ENCODE peak calls at places on chromosomes 2 and 18, in five cellular contexts. U is uterus, W is pancreas, C is left ventricle myocardium inferior, F is PC-9. Y is an unnamed sample.
A peak's percentile ranks its signal among the peaks of the same experiment; 100 is the strongest.

GRCh38 chr18:2036136-2036535 is 535.2 kb downstream of the METTL4 start:
- DNase-seq in U (no peak), W (no peak), C (no peak), F (no peak), Y (no peak)

GRCh38 chr2:203718087-203718486 is 11.6 kb downstream of the CD28 start:
- DNase-seq in U (peak; percentile 24), W (no peak), C (no peak), F (no peak), Y (peak; percentile 28)

GRCh38 chr2:206515580-206515979 is 72.2 kb downstream of the ADAM23 start:
- DNase-seq in U (no peak), W (no peak), C (no peak), F (no peak), Y (peak; percentile 27)

GRCh38 chr2:100703744-100704143 is 116.2 kb upstream of the NPAS2 start:
- DNase-seq in U (peak; percentile 26), W (no peak), C (no peak), F (no peak), Y (no peak)

GRCh38 chr18:70132999-70133398 is 72.5 kb downstream of the RTTN start:
- DNase-seq in U (no peak), W (no peak), C (no peak), F (no peak), Y (peak; percentile 67)

GRCh38 chr2:27262379-27263286 is at the start of gene SLC30A3:
- DNase-seq in U (peak; percentile 54), W (peak; percentile 78), C (peak; percentile 67), F (no peak), Y (peak; percentile 38)

GRCh38 chr2:230793573-230794359 is 71.0 kb upstream of the ITM2C start:
- DNase-seq in U (peak; percentile 77), W (no peak), C (peak; percentile 54), F (peak; percentile 93), Y (peak; percentile 98)

GRCh38 chr2:88671786-88672427 is 19.6 kb upstream of the RPIA start:
- DNase-seq in U (no peak), W (no peak), C (no peak), F (peak; percentile 59), Y (peak; percentile 69)

GRCh38 chr2:126644630-126645191 is 11.2 kb upstream of the GYPC start:
- DNase-seq in U (no peak), W (no peak), C (no peak), F (no peak), Y (no peak)

GRCh38 chr2:197113221-197113831 is 186.8 kb upstream of the PGAP1 start:
- DNase-seq in U (no peak), W (no peak), C (no peak), F (no peak), Y (peak; percentile 54)

DNA sequence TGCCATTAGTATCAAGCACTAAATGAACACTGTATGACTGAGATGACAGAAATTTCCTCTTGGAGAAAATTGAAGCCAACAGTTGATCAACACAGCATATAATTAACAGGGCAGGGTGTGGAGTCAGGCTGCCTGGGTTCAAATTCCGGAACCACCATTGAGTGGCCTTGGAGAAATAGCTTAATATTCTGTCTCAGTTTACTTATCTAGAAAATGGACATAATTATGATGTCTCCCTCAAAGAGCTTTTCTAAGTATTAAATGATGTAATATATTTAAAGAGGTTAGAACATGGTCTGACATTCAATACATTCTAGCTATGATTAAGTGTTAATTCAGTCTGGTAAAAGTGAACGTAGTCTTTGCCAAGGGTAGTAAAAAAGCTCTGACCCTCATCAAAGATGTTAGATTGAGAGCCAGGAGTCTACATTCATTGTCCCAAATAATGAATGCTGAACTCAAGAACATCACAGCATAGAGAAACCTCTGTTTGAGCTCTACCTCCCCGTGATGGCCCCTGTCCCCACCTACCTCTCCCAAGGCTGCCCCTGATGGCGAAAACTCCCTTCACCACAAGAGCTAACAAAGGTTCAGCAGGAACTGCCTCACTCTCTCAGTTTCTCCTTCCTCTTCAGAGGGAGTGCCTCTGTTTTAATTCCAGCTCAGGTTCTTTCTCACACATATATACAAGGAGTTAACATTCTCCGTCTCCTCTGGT is 2.7 kb upstream of the VWA3B start:
- DNase-seq in U (no peak), W (no peak), C (no peak), F (no peak), Y (no peak)
- H3K27ac ChIP-seq in U (no peak overlapping the region), W (no peak overlapping the region), C (no peak overlapping the region), F (no peak overlapping the region), Y (no peak overlapping the region)

DNA sequence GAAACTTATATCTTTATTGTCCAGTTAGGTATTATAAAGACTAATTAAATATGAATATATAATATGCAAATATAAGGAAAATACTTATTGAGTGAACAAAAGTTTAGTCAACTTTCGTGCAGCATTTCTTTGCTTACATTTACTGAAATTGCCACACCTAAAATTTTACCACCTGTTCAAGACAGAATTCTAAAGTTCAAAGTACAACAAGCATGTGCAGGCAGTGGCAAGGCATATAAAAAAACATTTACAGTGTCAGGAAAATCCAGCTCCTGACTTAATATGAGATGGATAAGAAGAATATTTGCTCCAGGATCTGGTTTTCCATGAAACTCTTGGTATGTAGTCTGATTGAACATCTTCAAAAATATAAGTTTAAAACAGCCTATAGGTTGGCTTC is 4.8 kb downstream of the ITPRID2 start:
- DNase-seq in U (no peak), W (no peak), C (no peak), F (no peak), Y (no peak)
- H3K4me3 ChIP-seq in U (no peak overlapping the region), W (peak overlapping the region; percentile 80), C (peak overlapping the region; percentile 92), F (no peak overlapping the region), Y (no peak overlapping the region)

GRCh38 chr2:5365871-5366461 is 326.2 kb upstream of the SOX11 start:
- DNase-seq in U (no peak), W (peak; percentile 91), C (peak; percentile 42), F (peak; percentile 38), Y (peak; percentile 86)
- H3K27ac ChIP-seq in U (no peak overlapping the region), W (no peak overlapping the region), C (no peak overlapping the region), F (no peak overlapping the region), Y (no peak overlapping the region)

DNA sequence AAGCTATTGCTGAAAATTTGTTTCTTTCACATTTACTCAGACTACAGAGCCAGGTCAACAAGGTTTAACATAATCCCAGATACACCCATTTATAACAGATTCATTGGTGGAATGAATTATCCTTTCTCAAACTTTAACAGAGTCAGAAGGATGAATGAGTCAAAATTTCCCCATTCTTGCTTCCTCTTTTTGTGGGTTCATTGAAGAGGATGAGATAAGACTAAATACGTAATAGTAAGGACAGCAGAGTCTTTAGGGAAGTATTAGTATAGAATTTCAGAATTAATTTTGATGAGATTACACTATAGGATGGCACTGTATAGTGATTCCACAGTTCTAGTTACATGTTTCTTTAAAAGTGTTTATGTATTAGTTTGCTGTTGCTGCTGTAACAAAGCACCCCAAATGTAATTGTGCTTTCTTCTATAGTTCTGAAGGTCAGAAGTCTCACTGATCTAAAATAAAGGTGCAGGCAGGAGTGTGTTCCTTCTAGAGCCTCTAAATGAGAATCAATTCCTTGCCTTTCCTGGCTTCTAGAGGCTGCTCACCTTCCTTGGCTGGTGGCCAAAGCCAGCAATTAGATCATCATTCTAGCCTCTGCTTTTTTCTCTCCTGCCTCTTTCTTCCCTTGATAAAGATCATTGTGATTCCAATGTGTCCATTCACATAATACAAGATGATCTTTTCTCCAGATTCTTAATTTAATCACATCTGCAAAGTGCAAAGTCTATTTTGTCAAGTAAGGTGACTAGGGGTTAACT is 309.3 kb upstream of the PIK3C3 start:
- DNase-seq in U (no peak), W (no peak), C (no peak), F (no peak), Y (no peak)
- H3K4me3 ChIP-seq in U (no peak overlapping the region), W (no peak overlapping the region), C (no peak overlapping the region), F (no peak overlapping the region), Y (no peak overlapping the region)

DNA sequence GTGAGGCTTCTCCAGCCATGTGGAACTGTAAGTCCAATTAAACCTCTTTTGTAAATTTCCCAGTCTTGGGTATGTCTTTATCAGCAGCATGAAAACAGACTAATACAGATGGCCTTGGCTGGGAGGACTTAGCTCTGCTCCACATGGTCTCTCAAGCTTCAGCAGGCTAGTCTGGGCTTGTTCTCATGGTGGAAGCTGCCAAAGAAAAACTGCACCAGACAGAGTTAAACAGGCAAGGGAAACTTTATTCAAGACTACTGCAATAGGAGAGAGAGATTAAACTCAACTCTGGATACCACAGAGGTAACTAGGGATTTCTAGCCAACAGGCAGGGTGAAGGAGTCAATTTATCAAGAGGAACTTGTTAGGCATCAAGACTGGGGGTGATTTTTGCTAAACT is 142.1 kb downstream of the CABLES1 start:
- DNase-seq in U (no peak), W (no peak), C (no peak), F (no peak), Y (no peak)
- H3K27ac ChIP-seq in U (no peak overlapping the region), W (no peak overlapping the region), C (no peak overlapping the region), F (no peak overlapping the region), Y (no peak overlapping the region)

GRCh38 chr2:98434492-98434891 is 10.2 kb upstream of the INPP4A start:
- DNase-seq in U (no peak), W (no peak), C (no peak), F (no peak), Y (no peak)

GRCh38 chr2:98436734-98437133 is 7.9 kb upstream of the INPP4A start:
- DNase-seq in U (no peak), W (no peak), C (peak; percentile 46), F (no peak), Y (no peak)

GRCh38 chr2:98441706-98442450 is 2.8 kb upstream of the INPP4A start:
- DNase-seq in U (no peak), W (no peak), C (no peak), F (no peak), Y (no peak)

GRCh38 chr2:98442488-98442887 is 2.2 kb upstream of the INPP4A start:
- DNase-seq in U (no peak), W (no peak), C (no peak), F (no peak), Y (no peak)

GRCh38 chr2:98438190-98439133 is 6.2 kb upstream of the INPP4A start:
- DNase-seq in U (no peak), W (no peak), C (no peak), F (no peak), Y (no peak)
- H3K4me3 ChIP-seq in U (no peak overlapping the region), W (no peak overlapping the region), C (no peak overlapping the region), F (no peak overlapping the region), Y (no peak overlapping the region)